ENCODE peak calls at places on chromosomes 2 and 18, in ten cellular contexts. One of them, this sample, is unnamed. For H3K4me1 and H3K9me3, the result is how much of the 10 kb centered on the place peaks cover.

GRCh38 chr2:47891369-47892337 is 14.6 kb downstream of the FBXO11 start:
- DNase-seq in PC-3: no peak
- DNase-seq in tibial nerve: no peak
- DNase-seq in BE2C: no peak
- DNase-seq in A549: no peak
- DNase-seq in Caco-2: no peak
- DNase-seq in fibroblast of lung: peak
- DNase-seq in GM12878: no peak
- DNase-seq in psoas muscle: no peak
- DNase-seq in prostate gland: no peak
- DNase-seq in this sample: no peak

GRCh38 chr2:138572318-138572717 is 70.7 kb downstream of the SPOPL start:
- DNase-seq in PC-3: no peak
- DNase-seq in tibial nerve: no peak
- DNase-seq in BE2C: no peak
- DNase-seq in A549: no peak
- DNase-seq in Caco-2: no peak
- DNase-seq in fibroblast of lung: peak
- DNase-seq in GM12878: no peak
- DNase-seq in psoas muscle: no peak
- DNase-seq in prostate gland: no peak
- DNase-seq in this sample: no peak

GRCh38 chr2:70089220-70089945 is 2.1 kb downstream of the PCBP1 start:
- DNase-seq in PC-3: peak
- DNase-seq in tibial nerve: no peak
- DNase-seq in BE2C: peak
- DNase-seq in A549: peak
- DNase-seq in Caco-2: no peak
- DNase-seq in fibroblast of lung: no peak
- DNase-seq in GM12878: no peak
- DNase-seq in psoas muscle: peak
- DNase-seq in prostate gland: no peak
- DNase-seq in this sample: peak

GRCh38 chr2:5230443-5230842 is 461.7 kb upstream of the SOX11 start:
- DNase-seq in PC-3: no peak
- DNase-seq in tibial nerve: no peak
- DNase-seq in BE2C: no peak
- DNase-seq in A549: no peak
- DNase-seq in Caco-2: no peak
- DNase-seq in fibroblast of lung: no peak
- DNase-seq in GM12878: no peak
- DNase-seq in psoas muscle: no peak
- DNase-seq in prostate gland: no peak
- DNase-seq in this sample: no peak

GRCh38 chr18:45441110-45441842 is 174.0 kb upstream of the SLC14A2 start:
- DNase-seq in PC-3: peak
- DNase-seq in tibial nerve: no peak
- DNase-seq in BE2C: no peak
- DNase-seq in A549: peak
- DNase-seq in Caco-2: no peak
- DNase-seq in fibroblast of lung: peak
- DNase-seq in GM12878: no peak
- DNase-seq in psoas muscle: no peak
- DNase-seq in prostate gland: no peak
- DNase-seq in this sample: no peak

GRCh38 chr2:86042256-86043168 is 63.2 kb downstream of the POLR1A start:
- DNase-seq in PC-3: no peak
- DNase-seq in tibial nerve: no peak
- DNase-seq in BE2C: no peak
- DNase-seq in A549: no peak
- DNase-seq in Caco-2: no peak
- DNase-seq in fibroblast of lung: no peak
- DNase-seq in GM12878: no peak
- DNase-seq in psoas muscle: no peak
- DNase-seq in prostate gland: no peak
- DNase-seq in this sample: peak

GRCh38 chr2:220915087-220915486 is 657.0 kb downstream of the EPHA4 start:
- DNase-seq in PC-3: no peak
- DNase-seq in tibial nerve: no peak
- DNase-seq in BE2C: no peak
- DNase-seq in A549: no peak
- DNase-seq in Caco-2: no peak
- DNase-seq in fibroblast of lung: no peak
- DNase-seq in GM12878: no peak
- DNase-seq in psoas muscle: no peak
- DNase-seq in prostate gland: no peak
- DNase-seq in this sample: no peak

GRCh38 chr2:241665731-241666440 is 20.7 kb downstream of the DTYMK start:
- DNase-seq in PC-3: no peak
- DNase-seq in tibial nerve: no peak
- DNase-seq in BE2C: no peak
- DNase-seq in A549: no peak
- DNase-seq in Caco-2: no peak
- DNase-seq in fibroblast of lung: no peak
- DNase-seq in GM12878: no peak
- DNase-seq in psoas muscle: no peak
- DNase-seq in prostate gland: no peak
- DNase-seq in this sample: no peak

GRCh38 chr2:209591021-209591420 is 167.2 kb downstream of the MAP2 start:
- DNase-seq in PC-3: no peak
- DNase-seq in tibial nerve: no peak
- DNase-seq in BE2C: peak
- DNase-seq in A549: no peak
- DNase-seq in Caco-2: no peak
- DNase-seq in fibroblast of lung: no peak
- DNase-seq in GM12878: no peak
- DNase-seq in psoas muscle: no peak
- DNase-seq in prostate gland: no peak
- DNase-seq in this sample: no peak

GRCh38 chr18:75360206-75360605 is 67.3 kb downstream of the SMIM21 start:
- DNase-seq in PC-3: no peak
- DNase-seq in tibial nerve: no peak
- DNase-seq in BE2C: no peak
- DNase-seq in A549: no peak
- DNase-seq in Caco-2: no peak
- DNase-seq in fibroblast of lung: no peak
- DNase-seq in GM12878: no peak
- DNase-seq in psoas muscle: no peak
- DNase-seq in prostate gland: no peak
- DNase-seq in this sample: no peak

GRCh38 chr18:54260376-54261072 is 8.8 kb upstream of the POLI start:
- DNase-seq in PC-3: peak
- DNase-seq in tibial nerve: no peak
- DNase-seq in BE2C: no peak
- DNase-seq in A549: no peak
- DNase-seq in Caco-2: peak
- DNase-seq in fibroblast of lung: peak
- DNase-seq in GM12878: no peak
- DNase-seq in psoas muscle: no peak
- DNase-seq in prostate gland: no peak
- DNase-seq in this sample: no peak

GRCh38 chr2:118185210-118186109 is 97.2 kb downstream of the INSIG2 start:
- DNase-seq in PC-3: peak
- DNase-seq in tibial nerve: peak
- DNase-seq in BE2C: peak
- DNase-seq in A549: peak
- DNase-seq in Caco-2: peak
- DNase-seq in fibroblast of lung: peak
- DNase-seq in GM12878: no peak
- DNase-seq in psoas muscle: peak
- DNase-seq in prostate gland: peak
- DNase-seq in this sample: peak

GRCh38 chr2:168247341-168248305 is at the start of gene STK39:
- DNase-seq in PC-3: peak
- DNase-seq in tibial nerve: peak
- DNase-seq in BE2C: peak
- DNase-seq in A549: peak
- DNase-seq in Caco-2: peak
- DNase-seq in fibroblast of lung: peak
- DNase-seq in GM12878: no peak
- DNase-seq in psoas muscle: peak
- DNase-seq in prostate gland: peak
- DNase-seq in this sample: peak

DNA sequence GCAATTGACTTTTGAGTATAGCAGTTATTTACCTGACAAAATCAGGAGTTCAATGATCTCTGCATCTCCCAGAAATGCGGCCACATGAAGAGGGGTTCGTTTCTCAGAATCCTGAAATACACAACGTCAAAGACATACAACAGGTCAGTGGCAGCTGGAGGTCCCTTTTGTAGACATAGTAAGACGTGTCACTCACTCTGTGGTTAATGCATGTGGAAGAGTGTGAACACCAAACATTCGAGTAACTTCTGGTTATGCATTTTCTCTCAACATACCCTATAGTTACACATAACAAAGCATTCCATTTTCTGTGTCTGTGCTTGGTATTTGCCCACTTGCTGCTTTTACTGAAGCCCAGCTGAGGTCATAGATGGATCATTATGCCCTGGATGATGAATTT is 163.6 kb downstream of the ANKRD44 start:
- DNase-seq in PC-3: no peak
- DNase-seq in tibial nerve: no peak
- DNase-seq in BE2C: no peak
- DNase-seq in A549: no peak
- DNase-seq in Caco-2: no peak
- DNase-seq in fibroblast of lung: no peak
- DNase-seq in GM12878: no peak
- DNase-seq in psoas muscle: no peak
- DNase-seq in prostate gland: no peak
- DNase-seq in this sample: no peak
- H3K4me1 ChIP-seq in PC-3: under half
- H3K4me1 ChIP-seq in tibial nerve: under half
- H3K4me1 ChIP-seq in BE2C: under half
- H3K4me1 ChIP-seq in A549: under half
- H3K4me1 ChIP-seq in Caco-2: under half
- H3K4me1 ChIP-seq in fibroblast of lung: under half
- H3K4me1 ChIP-seq in GM12878: under half
- H3K4me1 ChIP-seq in psoas muscle: under half
- H3K4me1 ChIP-seq in prostate gland: under half
- H3K4me1 ChIP-seq in this sample: half or more

GRCh38 chr18:66694857-66695256 is 91.0 kb upstream of the CDH19 start:
- DNase-seq in PC-3: no peak
- DNase-seq in tibial nerve: no peak
- DNase-seq in BE2C: no peak
- DNase-seq in A549: no peak
- DNase-seq in Caco-2: no peak
- DNase-seq in fibroblast of lung: no peak
- DNase-seq in GM12878: no peak
- DNase-seq in psoas muscle: no peak
- DNase-seq in prostate gland: no peak
- DNase-seq in this sample: no peak
- H3K9me3 ChIP-seq in PC-3: under half
- H3K9me3 ChIP-seq in tibial nerve: under half
- H3K9me3 ChIP-seq in BE2C: under half
- H3K9me3 ChIP-seq in A549: under half
- H3K9me3 ChIP-seq in Caco-2: under half
- H3K9me3 ChIP-seq in fibroblast of lung: under half
- H3K9me3 ChIP-seq in GM12878: under half
- H3K9me3 ChIP-seq in psoas muscle: under half
- H3K9me3 ChIP-seq in prostate gland: under half
- H3K9me3 ChIP-seq in this sample: under half

GRCh38 chr2:162070228-162070918 is 3.6 kb downstream of the DPP4 start:
- DNase-seq in PC-3: no peak
- DNase-seq in tibial nerve: no peak
- DNase-seq in BE2C: no peak
- DNase-seq in A549: no peak
- DNase-seq in Caco-2: no peak
- DNase-seq in fibroblast of lung: no peak
- DNase-seq in GM12878: no peak
- DNase-seq in psoas muscle: no peak
- DNase-seq in prostate gland: no peak
- DNase-seq in this sample: no peak
- H3K4me1 ChIP-seq in PC-3: half or more
- H3K4me1 ChIP-seq in tibial nerve: under half
- H3K4me1 ChIP-seq in BE2C: under half
- H3K4me1 ChIP-seq in A549: under half
- H3K4me1 ChIP-seq in Caco-2: half or more
- H3K4me1 ChIP-seq in fibroblast of lung: under half
- H3K4me1 ChIP-seq in GM12878: under half
- H3K4me1 ChIP-seq in psoas muscle: under half
- H3K4me1 ChIP-seq in prostate gland: under half
- H3K4me1 ChIP-seq in this sample: under half

DNA sequence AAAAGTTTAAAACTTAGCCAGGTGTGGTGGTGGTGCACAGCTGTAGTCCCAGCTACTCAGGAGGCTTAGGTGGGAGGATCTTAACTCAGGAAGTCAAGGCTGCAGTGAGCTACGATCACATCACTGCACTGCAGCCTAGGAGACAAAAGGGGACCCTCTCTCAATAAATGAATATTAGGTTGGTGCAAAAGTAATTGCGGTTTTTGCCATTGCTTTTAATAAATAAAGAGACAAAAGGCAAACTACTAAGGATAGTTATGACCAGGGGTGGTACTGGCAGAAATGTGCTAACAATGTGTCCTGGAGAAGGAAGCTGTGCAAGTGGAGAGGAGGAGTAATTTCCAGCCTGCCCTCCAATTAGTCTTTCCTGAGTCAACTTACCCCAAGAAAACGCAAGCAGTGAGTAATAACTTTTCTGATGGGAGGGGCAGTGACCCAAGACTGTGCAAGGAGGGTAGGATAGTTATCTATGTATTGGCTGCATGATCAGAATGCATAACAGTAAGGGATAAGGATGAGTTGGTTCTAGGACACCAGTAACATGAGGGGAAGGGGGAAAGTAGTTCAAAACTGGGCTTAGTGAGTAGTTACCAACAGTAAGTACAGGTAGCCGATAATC is 1.5 kb downstream of the EXOC6B start:
- DNase-seq in PC-3: peak
- DNase-seq in tibial nerve: no peak
- DNase-seq in BE2C: no peak
- DNase-seq in A549: no peak
- DNase-seq in Caco-2: no peak
- DNase-seq in fibroblast of lung: peak
- DNase-seq in GM12878: no peak
- DNase-seq in psoas muscle: no peak
- DNase-seq in prostate gland: no peak
- DNase-seq in this sample: no peak
- H3K9me3 ChIP-seq in PC-3: under half
- H3K9me3 ChIP-seq in tibial nerve: under half
- H3K9me3 ChIP-seq in BE2C: under half
- H3K9me3 ChIP-seq in A549: under half
- H3K9me3 ChIP-seq in Caco-2: under half
- H3K9me3 ChIP-seq in fibroblast of lung: under half
- H3K9me3 ChIP-seq in GM12878: under half
- H3K9me3 ChIP-seq in psoas muscle: under half
- H3K9me3 ChIP-seq in prostate gland: under half
- H3K9me3 ChIP-seq in this sample: under half

DNA sequence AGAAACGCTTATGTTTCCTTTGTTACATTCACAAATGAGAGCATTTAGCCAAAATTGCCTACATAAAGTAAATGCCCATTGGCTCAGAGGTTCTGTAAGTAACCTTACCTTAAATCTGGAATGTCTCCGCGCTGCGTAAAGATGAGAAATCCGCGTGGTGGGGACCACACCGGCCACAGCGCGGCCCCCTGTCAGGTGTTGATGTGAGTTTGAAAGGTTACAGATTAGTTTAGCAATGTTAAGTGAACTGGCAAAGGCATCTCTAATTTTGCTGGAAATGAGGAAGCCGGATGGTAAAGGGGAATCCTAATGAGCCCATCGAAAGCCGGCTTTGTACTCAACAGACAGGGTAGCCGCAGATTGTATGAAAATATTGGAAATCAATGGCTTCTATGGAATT is 11.8 kb downstream of the SALL3 start:
- DNase-seq in PC-3: no peak
- DNase-seq in tibial nerve: no peak
- DNase-seq in BE2C: no peak
- DNase-seq in A549: no peak
- DNase-seq in Caco-2: no peak
- DNase-seq in fibroblast of lung: no peak
- DNase-seq in GM12878: no peak
- DNase-seq in psoas muscle: no peak
- DNase-seq in prostate gland: no peak
- DNase-seq in this sample: no peak
- H3K4me1 ChIP-seq in PC-3: under half
- H3K4me1 ChIP-seq in tibial nerve: under half
- H3K4me1 ChIP-seq in BE2C: under half
- H3K4me1 ChIP-seq in A549: under half
- H3K4me1 ChIP-seq in Caco-2: under half
- H3K4me1 ChIP-seq in fibroblast of lung: under half
- H3K4me1 ChIP-seq in GM12878: under half
- H3K4me1 ChIP-seq in psoas muscle: under half
- H3K4me1 ChIP-seq in prostate gland: under half
- H3K4me1 ChIP-seq in this sample: under half

This sample was measured in CD8-positive, alpha-beta T cell.